ENCODE peak calls at places on chromosomes 13 and 19, in seven cellular contexts. One of them, this sample, is unnamed.

GRCh38 chr13:40351537-40352384 is 314.7 kb downstream of the FOXO1 start:
- DNase-seq in heart left ventricle: no peak
- DNase-seq in ovary: no peak
- DNase-seq in uterus: no peak
- DNase-seq in HCT116: no peak
- DNase-seq in A549: no peak
- DNase-seq in body of pancreas: no peak
- DNase-seq in this sample: no peak

GRCh38 chr13:30334663-30335386 is 27.5 kb upstream of the KATNAL1 start:
- DNase-seq in heart left ventricle: no peak
- DNase-seq in ovary: no peak
- DNase-seq in A549: peak; percentile 44
- DNase-seq in body of pancreas: peak; percentile 32
- DNase-seq in uterus: no peak
- DNase-seq in HCT116: peak; percentile 59
- DNase-seq in this sample: no peak

GRCh38 chr19:6501740-6502648 is at the start of gene TUBB4A:
- DNase-seq in heart left ventricle: peak; percentile 32
- DNase-seq in ovary: no peak
- DNase-seq in uterus: no peak
- DNase-seq in A549: no peak
- DNase-seq in body of pancreas: no peak
- DNase-seq in HCT116: no peak
- DNase-seq in this sample: no peak

GRCh38 chr13:93847162-93847561 is 620.6 kb downstream of the GPC6 start:
- DNase-seq in uterus: no peak
- DNase-seq in body of pancreas: no peak
- DNase-seq in ovary: no peak
- DNase-seq in heart left ventricle: no peak
- DNase-seq in A549: peak; percentile 29
- DNase-seq in HCT116: no peak
- DNase-seq in this sample: peak; percentile 19

GRCh38 chr13:80037505-80037888 is 303.4 kb downstream of the SPRY2 start:
- DNase-seq in ovary: no peak
- DNase-seq in uterus: no peak
- DNase-seq in HCT116: no peak
- DNase-seq in body of pancreas: no peak
- DNase-seq in A549: peak; percentile 33
- DNase-seq in heart left ventricle: no peak
- DNase-seq in this sample: peak; percentile 25

GRCh38 chr19:3073931-3074595 is 11.8 kb upstream of the TLE5 start:
- DNase-seq in uterus: no peak
- DNase-seq in heart left ventricle: no peak
- DNase-seq in body of pancreas: peak; percentile 29
- DNase-seq in ovary: peak; percentile 71
- DNase-seq in HCT116: no peak
- DNase-seq in A549: no peak
- DNase-seq in this sample: no peak

GRCh38 chr13:113184568-113185440 is 23.7 kb downstream of the PCID2 start:
- DNase-seq in HCT116: no peak
- DNase-seq in ovary: no peak
- DNase-seq in heart left ventricle: no peak
- DNase-seq in body of pancreas: no peak
- DNase-seq in A549: no peak
- DNase-seq in uterus: no peak
- DNase-seq in this sample: no peak

GRCh38 chr19:572891-573825 is 762 bp downstream of the BSG start:
- DNase-seq in body of pancreas: peak; percentile 55
- DNase-seq in HCT116: no peak
- DNase-seq in heart left ventricle: peak; percentile 71
- DNase-seq in uterus: peak; percentile 52
- DNase-seq in ovary: peak; percentile 69
- DNase-seq in A549: peak; percentile 47
- DNase-seq in this sample: no peak

DNA sequence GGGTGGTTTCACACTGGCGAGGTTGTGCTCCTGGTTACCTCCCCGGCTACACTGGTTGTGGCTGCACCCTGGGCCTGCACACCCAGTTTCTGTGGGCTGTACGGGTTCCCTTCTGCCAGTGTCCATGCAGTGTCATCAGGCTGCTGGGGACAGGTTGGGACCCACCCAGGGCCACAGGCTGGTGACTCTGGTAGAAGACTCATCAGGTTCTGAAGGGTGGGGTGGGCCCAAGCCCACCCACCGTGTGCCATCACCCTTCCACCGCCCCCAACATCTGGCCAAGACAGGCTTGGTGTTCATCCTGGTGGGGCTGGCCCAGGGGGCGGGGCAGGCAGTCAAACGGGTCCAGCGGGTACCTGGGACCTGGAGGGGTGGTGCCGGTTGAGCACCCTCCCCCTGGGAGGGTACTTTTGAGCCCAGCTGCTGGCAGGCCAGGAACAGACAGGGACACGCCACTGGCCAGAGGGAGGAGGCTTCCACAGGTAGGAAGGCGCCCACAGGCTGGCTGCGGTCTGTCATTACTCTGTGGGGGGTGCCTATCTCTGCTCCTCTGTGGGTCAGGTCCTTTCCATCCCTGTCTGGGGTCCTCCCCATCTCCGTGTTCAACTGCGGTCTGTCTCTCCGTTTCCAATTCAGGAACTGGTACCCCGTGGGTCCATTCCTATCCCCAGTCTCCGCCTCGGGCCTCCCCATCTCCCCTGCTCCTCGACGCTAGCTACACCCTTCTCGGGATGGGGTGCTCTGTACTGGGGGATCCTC is at the start of gene RNF225:
- DNase-seq in ovary: no peak
- DNase-seq in uterus: no peak
- DNase-seq in A549: peak; percentile 49
- DNase-seq in HCT116: no peak
- DNase-seq in body of pancreas: no peak
- DNase-seq in heart left ventricle: no peak
- DNase-seq in this sample: no peak
- TF ChIP-seq POLR2A in ovary: no peak
- TF ChIP-seq POLR2A in uterus: no peak
- TF ChIP-seq POLR2A in A549: no peak
- TF ChIP-seq POLR2A in HCT116: no peak
- TF ChIP-seq POLR2A in body of pancreas: no peak
- TF ChIP-seq POLR2A in heart left ventricle: no peak
- TF ChIP-seq POLR2A in this sample: no peak

GRCh38 chr13:24921003-24921402 is 157.0 kb downstream of the RNF17 start:
- DNase-seq in HCT116: no peak
- DNase-seq in ovary: no peak
- DNase-seq in uterus: no peak
- DNase-seq in body of pancreas: no peak
- DNase-seq in heart left ventricle: no peak
- DNase-seq in A549: no peak
- DNase-seq in this sample: no peak

GRCh38 chr13:24921881-24922280 is 157.9 kb downstream of the RNF17 start:
- DNase-seq in ovary: no peak
- DNase-seq in uterus: no peak
- DNase-seq in body of pancreas: no peak
- DNase-seq in heart left ventricle: no peak
- DNase-seq in HCT116: no peak
- DNase-seq in A549: no peak
- DNase-seq in this sample: no peak

GRCh38 chr13:24923305-24923640 is 159.3 kb downstream of the RNF17 start:
- DNase-seq in uterus: no peak
- DNase-seq in A549: no peak
- DNase-seq in ovary: no peak
- DNase-seq in heart left ventricle: no peak
- DNase-seq in HCT116: no peak
- DNase-seq in body of pancreas: no peak
- DNase-seq in this sample: peak; percentile 5

GRCh38 chr13:24925318-24926231 is 161.6 kb downstream of the RNF17 start:
- DNase-seq in heart left ventricle: no peak
- DNase-seq in A549: no peak
- DNase-seq in body of pancreas: no peak
- DNase-seq in ovary: no peak
- DNase-seq in uterus: no peak
- DNase-seq in HCT116: no peak
- DNase-seq in this sample: no peak

GRCh38 chr13:24922390-24923304 is 158.7 kb downstream of the RNF17 start:
- DNase-seq in A549: peak; percentile 93
- DNase-seq in heart left ventricle: peak; percentile 99
- DNase-seq in ovary: peak; percentile 97
- DNase-seq in HCT116: peak; percentile 90
- DNase-seq in uterus: peak; percentile 96
- DNase-seq in body of pancreas: peak; percentile 96
- DNase-seq in this sample: peak; percentile 76
- TF ChIP-seq POLR2A in A549: peak; percentile 77
- TF ChIP-seq POLR2A in heart left ventricle: no peak
- TF ChIP-seq POLR2A in ovary: peak; percentile 75
- TF ChIP-seq POLR2A in HCT116: peak; percentile 57
- TF ChIP-seq POLR2A in uterus: peak; percentile 74
- TF ChIP-seq POLR2A in body of pancreas: peak; percentile 55
- TF ChIP-seq POLR2A in this sample: peak; percentile 72

DNA sequence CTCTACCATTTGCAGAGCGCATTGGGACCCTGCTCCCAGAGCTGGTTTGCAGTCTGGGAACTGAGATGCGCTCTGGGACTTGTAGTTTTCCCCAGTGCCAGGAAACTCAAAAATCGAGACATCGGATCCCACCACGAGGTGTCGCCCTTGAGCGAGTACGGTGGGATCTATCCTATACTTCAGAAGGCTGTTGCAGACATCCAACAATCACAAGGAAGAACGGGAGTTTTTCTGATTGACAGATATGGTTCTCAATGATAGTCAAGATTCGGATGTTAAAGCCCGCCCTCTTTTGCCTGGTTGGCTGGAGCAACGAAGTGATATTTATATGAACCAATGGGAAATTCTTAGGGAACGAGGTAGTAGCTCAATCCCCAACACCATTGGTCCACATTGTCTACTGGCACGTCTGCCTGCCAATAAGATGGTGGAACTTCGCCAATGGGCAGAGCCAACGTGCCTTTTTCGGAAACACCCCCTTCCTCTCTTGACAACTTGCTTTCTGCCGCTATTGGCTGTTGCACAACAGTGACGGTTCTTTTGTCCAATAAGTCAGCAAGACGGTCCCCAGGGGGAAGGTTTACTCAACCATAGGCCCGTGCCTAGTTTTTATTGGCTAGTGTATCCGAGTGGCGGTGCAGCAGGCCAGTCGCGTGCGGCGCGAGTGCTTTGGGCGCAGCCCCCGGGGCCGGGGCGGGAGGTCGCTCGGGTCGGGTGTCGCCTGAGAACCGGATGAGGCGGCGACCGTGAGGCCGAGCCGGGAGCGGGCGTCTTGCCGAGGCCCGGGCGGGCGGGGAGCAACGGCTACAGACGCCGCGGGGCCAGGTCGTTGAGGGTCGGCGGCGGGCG is at the start of gene DNM2:
- DNase-seq in ovary: peak; percentile 99
- DNase-seq in uterus: peak; percentile 100
- DNase-seq in body of pancreas: peak; percentile 99
- DNase-seq in heart left ventricle: peak; percentile 99
- DNase-seq in A549: peak; percentile 100
- DNase-seq in HCT116: peak; percentile 100
- DNase-seq in this sample: peak; percentile 96
- TF ChIP-seq POLR2A in ovary: peak; percentile 48
- TF ChIP-seq POLR2A in uterus: peak; percentile 56
- TF ChIP-seq POLR2A in body of pancreas: peak; percentile 62
- TF ChIP-seq POLR2A in heart left ventricle: peak; percentile 66
- TF ChIP-seq POLR2A in A549: peak; percentile 61
- TF ChIP-seq POLR2A in HCT116: peak; percentile 59
- TF ChIP-seq POLR2A in this sample: peak; percentile 57

DNA sequence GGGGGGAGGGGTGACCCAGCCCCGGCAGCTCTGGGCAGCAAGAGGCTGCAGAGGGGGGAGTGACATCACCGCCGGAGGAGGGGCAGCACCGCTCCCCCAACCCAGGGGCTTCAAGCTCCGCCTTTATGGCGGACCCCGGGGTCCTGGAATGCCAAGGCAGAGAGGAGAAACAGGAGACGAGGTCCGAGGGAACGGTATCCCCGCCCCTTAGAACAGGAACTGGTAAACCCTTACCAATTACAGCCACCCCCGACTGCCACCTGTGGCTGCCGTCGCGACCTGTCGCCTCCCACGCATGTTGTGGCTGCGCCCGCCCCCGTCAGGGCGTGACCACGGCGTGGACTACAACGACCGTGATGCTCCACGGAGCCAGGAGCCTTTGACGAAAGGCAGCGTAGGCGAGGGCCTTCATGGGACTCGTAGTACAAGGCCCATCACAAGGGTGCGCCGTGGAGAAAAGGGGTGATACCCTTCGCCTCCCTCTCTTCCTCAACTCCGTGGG is 4.1 kb upstream of the KCNC3 start:
- DNase-seq in HCT116: peak; percentile 88
- DNase-seq in ovary: peak; percentile 44
- DNase-seq in body of pancreas: peak; percentile 90
- DNase-seq in heart left ventricle: peak; percentile 96
- DNase-seq in uterus: peak; percentile 55
- DNase-seq in A549: peak; percentile 98
- DNase-seq in this sample: peak; percentile 98
- TF ChIP-seq POLR2A in HCT116: no peak
- TF ChIP-seq POLR2A in ovary: no peak
- TF ChIP-seq POLR2A in body of pancreas: peak; percentile 59
- TF ChIP-seq POLR2A in heart left ventricle: no peak
- TF ChIP-seq POLR2A in uterus: no peak
- TF ChIP-seq POLR2A in A549: peak; percentile 26
- TF ChIP-seq POLR2A in this sample: no peak

DNA sequence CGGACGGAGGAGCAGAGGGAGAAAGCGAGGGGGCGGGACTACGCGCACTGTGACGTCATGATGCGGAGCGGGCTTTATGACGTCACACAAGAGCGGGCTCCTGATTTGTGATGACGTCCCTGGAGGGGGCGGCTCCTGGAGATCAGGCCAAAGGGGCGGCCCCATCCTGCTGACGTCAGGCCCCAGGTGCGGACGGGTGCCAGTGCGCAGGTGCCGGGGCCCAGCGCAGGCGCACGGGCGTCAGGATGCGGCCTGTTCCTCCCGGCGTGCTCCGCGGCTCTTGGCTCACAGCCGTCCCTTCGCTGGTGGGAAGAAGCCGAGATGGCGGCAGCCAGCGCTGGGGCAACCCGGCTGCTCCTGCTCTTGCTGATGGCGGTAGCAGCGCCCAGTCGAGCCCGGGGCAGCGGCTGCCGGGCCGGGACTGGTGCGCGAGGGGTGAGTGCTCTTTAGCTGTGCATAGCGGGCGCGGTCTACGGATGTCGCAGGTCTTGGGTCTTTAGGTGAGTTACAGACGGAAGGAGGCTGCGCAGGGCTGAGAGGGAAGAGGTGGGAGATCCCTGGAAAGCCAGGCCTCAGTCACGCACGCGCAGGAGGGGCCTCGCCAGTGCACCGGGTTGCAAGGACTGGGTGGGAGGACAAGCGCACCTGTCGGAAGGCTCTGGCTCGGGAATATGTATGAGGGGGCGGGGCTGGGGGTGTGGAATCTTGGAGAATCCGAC is at the start of the genes EMC10 and GARIN5A:
- DNase-seq in heart left ventricle: peak; percentile 94
- DNase-seq in HCT116: peak; percentile 96
- DNase-seq in body of pancreas: peak; percentile 95
- DNase-seq in ovary: peak; percentile 93
- DNase-seq in uterus: peak; percentile 83
- DNase-seq in A549: peak; percentile 99
- DNase-seq in this sample: peak; percentile 99
- TF ChIP-seq POLR2A in heart left ventricle: no peak
- TF ChIP-seq POLR2A in HCT116: peak; percentile 92
- TF ChIP-seq POLR2A in body of pancreas: peak; percentile 56
- TF ChIP-seq POLR2A in ovary: peak; percentile 47
- TF ChIP-seq POLR2A in uterus: peak; percentile 17
- TF ChIP-seq POLR2A in A549: peak; percentile 96
- TF ChIP-seq POLR2A in this sample: peak; percentile 88

This sample was measured in H54.